ENCODE peak calls at places on chromosomes 6 and 20, in four cellular contexts. G is H1, Z is K562, I is HepG2. X is an unnamed sample.

GRCh38 chr6:80332013-80332412 is 225.5 kb downstream of the BCKDHB start:
- DNase-seq in Z (no peak), G (no peak), I (no peak), X (no peak)

GRCh38 chr20:25624500-25624939 is 706 bp upstream of the NANP start:
- DNase-seq in Z (no peak), G (no peak), I (no peak), X (peak)

GRCh38 chr6:3356056-3356823 is 97.5 kb downstream of the PSMG4 start:
- DNase-seq in I (peak), G (peak), Z (peak), X (peak)

GRCh38 chr6:110020888-110021287 is 42.8 kb downstream of the GPR6 start:
- DNase-seq in G (no peak), Z (no peak), I (no peak), X (no peak)

GRCh38 chr6:139581485-139581865 is 207.0 kb upstream of the CITED2 start:
- DNase-seq in G (no peak), I (no peak), Z (no peak), X (no peak)

GRCh38 chr20:44496976-44497375 is 21.3 kb downstream of the TTPAL start:
- DNase-seq in Z (no peak), G (peak), I (no peak), X (no peak)

GRCh38 chr6:37954791-37955190 is 135.3 kb downstream of the ZFAND3 start:
- DNase-seq in G (no peak), Z (no peak), I (no peak), X (no peak)

GRCh38 chr20:19921349-19921793 is 95.8 kb upstream of the NAA20 start:
- DNase-seq in Z (no peak), G (no peak), I (no peak), X (no peak)

GRCh38 chr6:125114248-125114858 is 39.2 kb upstream of the TPD52L1 start:
- DNase-seq in Z (no peak), I (peak), G (no peak), X (no peak)

GRCh38 chr6:16730720-16731502 is 30.3 kb downstream of the ATXN1 start:
- DNase-seq in Z (no peak), I (peak), G (no peak), X (no peak)

GRCh38 chr6:143248359-143248758 is 187.7 kb downstream of the AIG1 start:
- DNase-seq in I (no peak), Z (no peak), G (no peak), X (no peak)

GRCh38 chr20:41218466-41218865 is 81.1 kb downstream of the PLCG1 start:
- DNase-seq in I (no peak), Z (no peak), G (no peak), X (no peak)

GRCh38 chr6:26158581-26159416 is 71.6 kb downstream of the HFE start:
- DNase-seq in Z (peak), I (no peak), G (no peak), X (peak)

GRCh38 chr20:58709703-58710039 is 17.1 kb downstream of the NPEPL1 start:
- DNase-seq in Z (no peak), G (no peak), I (no peak), X (no peak)

GRCh38 chr20:58708246-58708931 is 15.8 kb downstream of the NPEPL1 start:
- DNase-seq in Z (no peak), G (no peak), I (no peak), X (no peak)

GRCh38 chr20:58710481-58711265 is 18.1 kb downstream of the NPEPL1 start:
- DNase-seq in G (no peak), I (no peak), Z (no peak), X (no peak)

GRCh38 chr20:58707770-58708169 is 15.2 kb downstream of the NPEPL1 start:
- DNase-seq in G (no peak), Z (no peak), I (no peak), X (no peak)

GRCh38 chr20:58709013-58709702 is 16.6 kb downstream of the NPEPL1 start:
- DNase-seq in G (no peak), Z (no peak), I (no peak), X (no peak)
- TF ChIP-seq HDAC6 in G (no peak), Z (no peak), I (no peak), X (no peak)

DNA sequence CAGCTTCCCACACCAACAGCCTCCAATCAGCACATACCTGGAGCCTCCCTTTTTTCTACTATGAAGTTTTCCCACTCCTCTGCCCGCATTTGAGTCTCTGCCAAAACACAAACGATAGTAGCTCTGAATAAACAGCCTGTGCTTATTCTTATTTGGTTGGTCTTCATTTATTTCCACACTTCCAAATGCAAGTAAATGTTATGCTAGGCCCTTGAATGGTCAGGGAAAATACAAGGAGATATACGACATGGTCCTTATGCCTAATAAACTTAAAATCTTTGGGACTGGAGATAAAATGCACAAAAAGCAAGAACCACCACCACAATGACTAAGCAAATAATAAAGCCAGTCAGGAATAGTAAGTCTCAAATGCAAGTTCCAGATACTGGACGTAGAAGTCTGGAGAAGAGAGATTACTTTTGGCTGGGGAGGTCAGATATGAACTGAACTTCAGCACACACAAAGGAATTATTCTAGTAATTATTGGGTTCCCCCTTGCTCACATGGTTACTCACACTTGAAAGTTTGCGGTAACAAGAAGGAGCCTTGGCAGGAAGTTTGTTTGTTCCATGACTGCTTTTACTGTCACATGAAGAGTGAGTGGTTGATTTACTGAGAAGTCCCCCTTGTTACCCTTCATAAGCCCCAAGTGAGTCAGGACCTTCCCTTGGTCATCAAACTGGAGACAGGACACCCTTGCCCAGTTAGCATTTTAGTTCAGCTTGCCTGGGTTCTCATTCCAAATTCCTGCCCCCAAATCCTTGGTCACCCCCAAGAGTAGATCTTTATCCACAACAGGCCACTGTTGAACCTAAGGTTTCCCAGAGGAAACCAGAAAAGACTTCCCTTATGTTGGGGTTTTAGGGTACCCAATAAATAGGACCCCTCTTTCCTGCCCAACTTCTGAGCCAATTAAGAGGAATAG is 511.2 kb upstream of the JARID2 start:
- DNase-seq in I (no peak), G (no peak), Z (peak), X (peak)
- TF ChIP-seq HDAC6 in I (no peak), G (no peak), Z (no peak), X (no peak)

GRCh38 chr20:5488823-5489222 is 172.1 kb upstream of the PROKR2 start:
- DNase-seq in G (no peak), I (no peak), Z (peak), X (no peak)
- TF ChIP-seq HDAC6 in G (no peak), I (no peak), Z (no peak), X (no peak)

GRCh38 chr6:154706389-154706788 is 26.8 kb upstream of the SCAF8 start:
- DNase-seq in G (no peak), I (no peak), Z (no peak), X (no peak)
- TF ChIP-seq HDAC6 in G (no peak), I (no peak), Z (no peak), X (no peak)